ENCODE peak calls at places on chromosomes 11 and 22, in five cellular contexts. Z is cardiac fibroblast, H is lower lobe of right lung, F is BJ, V is dorsolateral prefrontal cortex. W is an unnamed sample.

GRCh38 chr11:30477061-30477460 is 109.1 kb downstream of the MPPED2 start:
- DNase-seq in Z (no peak), V (no peak), H (no peak), F (no peak), W (no peak)

GRCh38 chr11:62193954-62194353 is 3.9 kb downstream of the SCGB1D1 start:
- DNase-seq in H (no peak), Z (no peak), F (no peak), V (no peak), W (no peak)

GRCh38 chr11:12125609-12126149 is 15.3 kb downstream of the MICAL2 start:
- DNase-seq in F (no peak), V (no peak), Z (no peak), H (no peak), W (no peak)

GRCh38 chr11:117621226-117621625 is 175.8 kb downstream of the DSCAML1 start:
- DNase-seq in H (no peak), V (no peak), F (no peak), Z (peak; percentile 12), W (no peak)

GRCh38 chr11:9982127-9982795 is 311.8 kb downstream of the SBF2 start:
- DNase-seq in Z (peak; percentile 14), H (no peak), F (no peak), V (no peak), W (no peak)

GRCh38 chr11:45259607-45260006 is 26.5 kb downstream of the SYT13 start:
- DNase-seq in F (no peak), V (no peak), Z (no peak), H (no peak), W (no peak)

GRCh38 chr11:19646921-19647320 is 65.7 kb upstream of the NAV2 start:
- DNase-seq in V (no peak), H (no peak), Z (peak; percentile 89), F (peak; percentile 95), W (no peak)

GRCh38 chr11:215581-216037 is 8.1 kb downstream of the RIC8A start:
- DNase-seq in F (no peak), Z (no peak), V (peak; percentile 17), H (no peak), W (no peak)

GRCh38 chr11:40732107-40732506 is 727.3 kb downstream of the LRRC4C start:
- DNase-seq in F (no peak), Z (no peak), V (no peak), H (no peak), W (no peak)

GRCh38 chr11:14132312-14132711 is 169.8 kb downstream of the SPON1 start:
- DNase-seq in Z (peak; percentile 22), F (no peak), V (no peak), H (no peak), W (no peak)

GRCh38 chr22:36017661-36018091 is 10.9 kb downstream of the RBFOX2 start:
- DNase-seq in H (no peak), V (no peak), Z (no peak), F (no peak), W (no peak)

GRCh38 chr11:61645179-61645868 is 34.9 kb upstream of the DAGLA start:
- DNase-seq in H (peak; percentile 86), V (no peak), F (no peak), Z (no peak), W (no peak)

GRCh38 chr22:44684506-44685383 is 17.3 kb upstream of the PRR5 start:
- DNase-seq in Z (peak; percentile 94), H (peak; percentile 87), F (peak; percentile 89), V (peak; percentile 62), W (peak; percentile 75)

GRCh38 chr11:81237139-81237538 is 1496.5 kb downstream of the FAM181B start:
- DNase-seq in H (no peak), F (no peak), V (no peak), Z (peak; percentile 36), W (peak; percentile 12)

GRCh38 chr11:67435031-67435726 is 2.3 kb downstream of the PTPRCAP start:
- DNase-seq in V (no peak), Z (no peak), F (no peak), H (no peak), W (no peak)

GRCh38 chr11:66363805-66364535 is 7.6 kb downstream of the SLC29A2 start:
- DNase-seq in Z (peak; percentile 20), H (peak; percentile 71), V (no peak), F (no peak), W (peak; percentile 46)

GRCh38 chr11:128928400-128928799 is 14.3 kb downstream of the TP53AIP1 start:
- DNase-seq in Z (no peak), F (no peak), H (no peak), V (no peak), W (no peak)

GRCh38 chr11:10902301-10902700 is 44.4 kb upstream of the ZBED5 start:
- DNase-seq in H (no peak), V (no peak), Z (no peak), F (no peak), W (no peak)

GRCh38 chr11:126487711-126488110 is 132.2 kb downstream of the ST3GAL4 start:
- DNase-seq in V (no peak), F (no peak), Z (no peak), H (peak; percentile 42), W (no peak)

GRCh38 chr11:130945945-130946344 is 29.7 kb upstream of the SNX19 start:
- DNase-seq in V (peak; percentile 72), F (peak; percentile 57), Z (peak; percentile 79), H (no peak), W (peak; percentile 26)

GRCh38 chr11:13215157-13215556 is 62.4 kb upstream of the BMAL1 start:
- DNase-seq in V (no peak), F (no peak), Z (no peak), H (no peak), W (no peak)

GRCh38 chr11:8905528-8906165 is 5.3 kb upstream of the AKIP1 start:
- DNase-seq in F (peak; percentile 61), H (no peak), Z (peak; percentile 71), V (no peak), W (no peak)

GRCh38 chr11:76742912-76743311 is 40.2 kb upstream of the TSKU start:
- DNase-seq in F (no peak), Z (no peak), H (no peak), V (no peak), W (no peak)

GRCh38 chr11:112837162-112837826 is 123.9 kb upstream of the NCAM1 start:
- DNase-seq in V (peak; percentile 66), F (no peak), Z (peak; percentile 4), H (no peak), W (peak; percentile 10)

GRCh38 chr11:69394234-69394891 is 87.1 kb upstream of the LINC01488 start:
- DNase-seq in H (no peak), Z (no peak), V (no peak), F (no peak), W (peak; percentile 60)

GRCh38 chr11:133533205-133533604 is 904 bp upstream of the OPCML start:
- DNase-seq in Z (no peak), F (no peak), H (no peak), V (no peak), W (no peak)

GRCh38 chr22:42164901-42165300 is 34.3 kb upstream of the CYP2D6 start:
- DNase-seq in Z (no peak), H (no peak), F (no peak), V (no peak), W (no peak)

GRCh38 chr22:28855355-28856094 is 27.8 kb upstream of the ZNRF3 start:
- DNase-seq in V (peak; percentile 35), Z (peak; percentile 84), F (peak; percentile 22), H (no peak), W (peak; percentile 57)

GRCh38 chr22:27194096-27194748 is 536.8 kb downstream of the MIAT start:
- DNase-seq in F (no peak), V (no peak), Z (no peak), H (no peak), W (no peak)

GRCh38 chr11:76284161-76284560 is 77.9 kb upstream of the WNT11 start:
- DNase-seq in F (no peak), Z (no peak), H (no peak), V (no peak), W (no peak)

GRCh38 chr11:31997955-31998354 is 92.9 kb upstream of the RCN1 start:
- DNase-seq in H (no peak), V (no peak), F (no peak), Z (no peak), W (no peak)

GRCh38 chr11:31996159-31996881 is 94.6 kb upstream of the RCN1 start:
- DNase-seq in V (no peak), Z (no peak), F (no peak), H (no peak), W (no peak)

GRCh38 chr11:31995031-31995430 is 95.8 kb upstream of the RCN1 start:
- DNase-seq in H (no peak), F (no peak), V (no peak), Z (no peak), W (no peak)

GRCh38 chr11:31995525-31996123 is 95.2 kb upstream of the RCN1 start:
- DNase-seq in H (no peak), F (no peak), Z (peak; percentile 13), V (no peak), W (no peak)
- H3K4me3 ChIP-seq in H (no peak overlapping the region), F (no peak overlapping the region), Z (no peak overlapping the region), V (no peak overlapping the region), W (no peak overlapping the region)

GRCh38 chr22:49772692-49773091 is 55.0 kb downstream of the BRD1 start:
- DNase-seq in Z (no peak), V (no peak), F (no peak), H (no peak), W (no peak)

GRCh38 chr22:49771266-49772065 is 56.2 kb downstream of the BRD1 start:
- DNase-seq in F (no peak), H (peak; percentile 44), V (no peak), Z (no peak), W (no peak)

GRCh38 chr22:49768961-49769690 is 58.5 kb downstream of the BRD1 start:
- DNase-seq in V (no peak), H (peak; percentile 52), Z (peak; percentile 79), F (no peak), W (no peak)

GRCh38 chr22:49769691-49770315 is 57.9 kb downstream of the BRD1 start:
- DNase-seq in Z (no peak), H (peak; percentile 22), V (no peak), F (no peak), W (no peak)

GRCh38 chr22:49770454-49771265 is 57.0 kb downstream of the BRD1 start:
- DNase-seq in F (no peak), V (no peak), H (peak; percentile 28), Z (no peak), W (no peak)
- H3K4me3 ChIP-seq in F (no peak overlapping the region), V (no peak overlapping the region), H (no peak overlapping the region), Z (no peak overlapping the region), W (no peak overlapping the region)

GRCh38 chr22:37240941-37241320 is 3.1 kb downstream of the RAC2 start:
- DNase-seq in V (no peak), H (peak; percentile 30), Z (no peak), F (no peak), W (no peak)
- H3K4me3 ChIP-seq in V (no peak overlapping the region), H (peak overlapping the region; percentile 63), Z (no peak overlapping the region), F (no peak overlapping the region), W (no peak overlapping the region)

DNA sequence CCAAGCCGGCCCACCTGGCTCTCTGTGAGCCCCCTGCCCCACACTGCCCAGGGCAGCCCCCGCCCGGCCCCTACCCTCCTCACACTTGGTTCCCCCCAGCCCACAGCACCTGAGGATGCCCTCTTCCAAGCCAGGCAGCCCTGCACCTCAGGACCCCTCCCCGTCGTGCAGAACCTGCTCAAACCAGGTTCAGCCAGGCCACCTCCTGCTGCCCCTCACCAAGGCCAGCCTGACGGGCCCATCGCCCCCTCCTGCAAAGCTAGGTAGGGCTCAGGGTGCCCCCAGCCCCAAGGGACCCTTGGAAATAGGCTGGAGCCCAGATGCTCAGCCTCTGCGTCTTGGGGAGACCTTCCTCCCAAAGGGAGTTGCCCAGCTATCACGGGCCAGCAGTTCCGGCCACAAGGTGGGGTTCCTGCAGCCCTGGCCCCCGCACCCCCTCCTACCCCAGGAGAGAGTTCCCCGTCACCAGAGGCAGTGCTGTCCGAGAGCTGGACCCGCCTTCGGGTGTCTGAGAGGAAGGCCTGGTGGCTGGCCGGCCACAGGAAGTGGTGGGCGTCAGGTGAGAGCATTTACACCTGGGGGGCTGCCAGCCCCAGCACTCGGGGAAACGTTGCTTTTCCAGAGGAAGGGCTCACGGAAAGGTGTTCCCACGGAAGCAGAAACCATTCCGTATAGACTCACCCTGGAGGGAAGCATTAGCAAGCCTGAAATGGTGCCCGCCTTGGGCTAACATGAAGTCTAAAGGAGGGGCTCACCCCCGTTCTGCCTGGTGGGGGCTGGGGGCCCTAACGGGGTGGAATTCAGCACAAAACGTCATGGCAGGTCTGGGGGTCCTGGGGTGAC is 3.2 kb upstream of the SYT8 start:
- DNase-seq in Z (no peak), F (no peak), H (peak; percentile 45), V (no peak), W (no peak)
- H3K4me3 ChIP-seq in Z (no peak overlapping the region), F (no peak overlapping the region), H (no peak overlapping the region), V (no peak overlapping the region), W (no peak overlapping the region)